ENCODE peak calls at places on chromosome 20, in nine cellular contexts. F is uterus, B is astrocyte of the spinal cord, D is GM12865, V is cardiac fibroblast, W is fibroblast of lung, K is upper lobe of left lung, U is pancreas, N is kidney epithelial cell. A is an unnamed sample.

GRCh38 chr20:24836041-24836533 is 113.0 kb upstream of the CST7 start:
- DNase-seq in N (no peak), W (no peak), V (no peak), K (no peak), B (no peak), U (no peak), D (no peak), F (no peak), A (no peak)

GRCh38 chr20:63151554-63152321 is 64.2 kb downstream of the YTHDF1 start:
- DNase-seq in V (peak; percentile 39), B (no peak), U (no peak), N (no peak), D (no peak), K (no peak), W (peak; percentile 46), F (no peak), A (no peak)

GRCh38 chr20:41087777-41088176 is 49.6 kb upstream of the PLCG1 start:
- DNase-seq in D (no peak), F (no peak), N (no peak), U (no peak), W (no peak), V (no peak), K (no peak), B (no peak), A (no peak)

GRCh38 chr20:32960222-32960518 is 44.1 kb downstream of the SUN5 start:
- DNase-seq in B (no peak), W (no peak), D (no peak), N (no peak), F (no peak), K (no peak), U (no peak), V (no peak), A (no peak)

GRCh38 chr20:57544838-57545564 is 15.9 kb upstream of the PCK1 start:
- DNase-seq in D (no peak), F (no peak), U (no peak), W (no peak), K (no peak), N (no peak), B (no peak), V (no peak), A (no peak)

GRCh38 chr20:63976980-63977391 is 2.5 kb downstream of the SAMD10 start:
- DNase-seq in B (no peak), F (no peak), D (no peak), U (no peak), K (no peak), W (no peak), V (no peak), N (no peak), A (no peak)

GRCh38 chr20:53776858-53777257 is 183.2 kb upstream of the ZNF217 start:
- DNase-seq in B (no peak), W (no peak), F (no peak), U (no peak), K (no peak), V (no peak), N (no peak), D (no peak), A (no peak)

GRCh38 chr20:24631173-24631505 is 161.7 kb downstream of the SYNDIG1 start:
- DNase-seq in D (no peak), W (no peak), B (no peak), N (no peak), U (no peak), F (no peak), K (no peak), V (no peak), A (no peak)

GRCh38 chr20:38230957-38231785 is 29.4 kb downstream of the KIAA1755 start:
- DNase-seq in D (no peak), N (no peak), U (no peak), W (no peak), F (no peak), K (no peak), B (no peak), V (no peak), A (no peak)

GRCh38 chr20:58852559-58853271 is at the start of gene GNAS:
- DNase-seq in W (peak; percentile 66), N (no peak), B (peak; percentile 50), K (peak; percentile 45), D (peak; percentile 54), U (peak; percentile 42), V (peak; percentile 69), F (peak; percentile 55), A (no peak)

GRCh38 chr20:58853466-58853865 is 950 bp downstream of the GNAS start:
- DNase-seq in F (no peak), W (no peak), D (no peak), V (no peak), U (no peak), B (no peak), N (no peak), K (no peak), A (no peak)

GRCh38 chr20:58853976-58854637 is 1.6 kb downstream of the GNAS start:
- DNase-seq in F (no peak), U (no peak), V (no peak), K (no peak), W (no peak), D (no peak), B (no peak), N (no peak), A (no peak)

GRCh38 chr20:58855506-58856314 is 3.2 kb downstream of the GNAS start:
- DNase-seq in U (no peak), W (no peak), B (no peak), F (no peak), K (no peak), N (no peak), D (no peak), V (no peak), A (no peak)

DNA sequence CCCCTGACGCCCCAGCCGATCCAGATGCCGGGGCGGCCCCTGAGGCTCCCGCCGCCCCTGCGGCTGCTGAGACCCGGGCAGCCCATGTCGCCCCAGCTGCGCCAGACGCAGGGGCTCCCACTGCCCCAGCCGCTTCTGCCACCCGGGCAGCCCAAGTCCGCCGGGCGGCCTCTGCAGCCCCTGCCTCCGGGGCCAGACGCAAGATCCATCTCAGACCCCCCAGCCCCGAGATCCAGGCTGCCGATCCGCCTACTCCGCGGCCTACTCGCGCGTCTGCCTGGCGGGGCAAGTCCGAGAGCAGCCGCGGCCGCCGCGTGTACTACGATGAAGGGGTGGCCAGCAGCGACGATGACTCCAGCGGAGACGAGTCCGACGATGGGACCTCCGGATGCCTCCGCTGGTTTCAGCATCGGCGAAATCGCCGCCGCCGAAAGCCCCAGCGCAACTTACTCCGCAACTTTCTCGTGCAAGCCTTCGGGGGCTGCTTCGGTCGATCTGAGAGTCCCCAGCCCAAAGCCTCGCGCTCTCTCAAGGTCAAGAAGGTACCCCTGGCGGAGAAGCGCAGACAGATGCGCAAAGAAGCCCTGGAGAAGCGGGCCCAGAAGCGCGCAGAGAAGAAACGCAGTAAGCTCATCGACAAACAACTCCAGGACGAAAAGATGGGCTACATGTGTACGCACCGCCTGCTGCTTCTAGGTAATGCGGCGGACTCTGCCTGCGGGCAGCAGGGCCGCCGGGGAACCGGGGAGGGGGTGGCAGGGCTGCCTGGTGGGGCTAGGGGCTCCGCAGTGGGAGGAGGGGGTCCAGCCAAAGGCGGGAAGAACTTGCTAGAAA is 2.3 kb downstream of the GNAS start:
- DNase-seq in U (no peak), B (no peak), W (no peak), D (no peak), N (no peak), V (no peak), F (no peak), K (no peak), A (no peak)
- H3K4me3 ChIP-seq in U (no peak overlapping the region), B (no peak overlapping the region), W (peak overlapping the region; percentile 27), D (no peak overlapping the region), N (no peak overlapping the region), V (peak overlapping the region; percentile 14), F (no peak overlapping the region), K (no peak overlapping the region), A (peak overlapping the region; percentile 9)

DNA sequence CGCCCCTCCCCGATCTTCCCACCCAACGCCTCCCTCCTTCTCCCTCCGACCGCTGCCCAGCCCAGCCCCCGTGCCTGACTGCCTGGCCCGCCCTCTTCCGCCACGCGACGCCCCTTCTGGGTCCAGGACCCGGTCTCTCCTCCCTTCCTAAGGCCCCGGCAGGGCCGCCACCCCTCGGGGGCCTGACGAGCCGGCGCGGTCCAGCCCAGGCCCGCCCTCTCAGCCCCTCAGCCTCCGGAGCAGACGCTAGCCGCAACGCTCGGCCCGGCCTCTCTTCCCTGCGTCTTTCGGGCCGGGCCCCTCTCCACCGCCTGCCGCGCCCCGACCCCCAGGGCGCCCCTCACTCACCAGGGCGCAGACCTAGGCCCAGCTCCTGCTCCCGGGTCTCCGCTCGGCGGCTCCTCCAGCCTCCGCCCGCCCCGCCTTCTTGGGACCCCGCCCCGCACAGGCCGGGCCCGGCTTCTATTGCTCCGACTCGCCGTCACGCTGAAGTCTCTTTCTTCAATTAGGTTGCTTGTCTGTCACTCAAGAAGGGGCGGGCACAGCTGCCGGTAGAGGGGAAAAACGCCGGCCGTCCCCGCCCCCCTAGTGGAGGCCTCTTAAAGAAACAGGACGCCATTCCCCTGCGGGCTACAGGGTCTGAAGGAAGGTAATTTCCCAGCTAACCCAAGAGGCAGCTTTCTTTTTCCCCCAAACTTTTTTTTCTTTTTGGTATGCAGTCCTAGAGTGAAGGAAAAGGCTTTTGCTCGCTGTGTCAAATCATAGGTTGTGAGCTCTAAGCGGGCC is at the start of gene ELMO2:
- DNase-seq in D (peak; percentile 97), K (peak; percentile 99), U (peak; percentile 97), V (peak; percentile 98), F (peak; percentile 96), W (peak; percentile 96), N (peak; percentile 81), B (peak; percentile 98), A (peak; percentile 87)
- TF ChIP-seq CTCF in D (no peak), K (peak; percentile 44), U (peak; percentile 35), V (no peak), F (peak; percentile 19), W (no peak), N (no peak), B (no peak), A (no peak)

DNA sequence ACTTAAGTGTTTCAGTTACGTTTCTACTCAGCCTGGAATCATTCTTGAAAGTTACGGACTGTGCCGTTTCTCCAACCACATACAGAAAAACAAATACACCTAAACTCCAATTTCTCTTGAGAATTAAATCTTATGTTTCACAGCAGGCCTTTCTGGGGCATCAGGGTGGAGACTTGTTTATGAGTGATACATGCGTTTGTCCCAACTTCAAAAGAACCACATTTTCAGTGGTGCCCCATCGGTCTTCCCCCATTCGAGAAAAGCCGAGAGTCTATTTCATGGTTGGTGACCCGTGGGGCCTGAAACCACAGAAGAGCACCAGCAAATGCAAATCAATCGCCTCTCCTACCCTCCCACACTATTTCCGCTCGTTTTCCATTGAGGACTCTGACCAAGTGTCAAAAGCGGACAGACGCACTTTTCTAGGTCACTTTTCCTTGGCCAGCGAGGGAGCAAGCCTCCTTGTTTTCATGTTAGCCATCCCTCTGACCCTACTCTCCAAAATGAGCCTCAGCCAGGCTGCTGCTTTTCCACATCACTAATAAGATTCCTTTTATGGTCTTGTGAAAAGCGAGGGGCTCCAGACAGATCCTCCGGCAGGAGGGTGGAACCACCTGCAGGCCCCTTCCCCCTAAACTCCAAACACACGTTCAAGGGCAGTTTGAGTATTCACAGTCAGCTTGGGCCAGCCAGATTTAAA is 3.1 kb downstream of the JAG1 start:
- DNase-seq in F (no peak), N (no peak), D (peak; percentile 91), V (peak; percentile 30), U (no peak), B (peak; percentile 32), W (peak; percentile 41), K (no peak), A (no peak)
- H3K4me3 ChIP-seq in F (peak overlapping the region; percentile 72), N (peak overlapping the region; percentile 74), D (peak overlapping the region; percentile 92), V (peak overlapping the region; percentile 81), U (peak overlapping the region; percentile 88), B (peak overlapping the region; percentile 83), W (peak overlapping the region; percentile 94), K (peak overlapping the region; percentile 14), A (peak overlapping the region; percentile 71)

DNA sequence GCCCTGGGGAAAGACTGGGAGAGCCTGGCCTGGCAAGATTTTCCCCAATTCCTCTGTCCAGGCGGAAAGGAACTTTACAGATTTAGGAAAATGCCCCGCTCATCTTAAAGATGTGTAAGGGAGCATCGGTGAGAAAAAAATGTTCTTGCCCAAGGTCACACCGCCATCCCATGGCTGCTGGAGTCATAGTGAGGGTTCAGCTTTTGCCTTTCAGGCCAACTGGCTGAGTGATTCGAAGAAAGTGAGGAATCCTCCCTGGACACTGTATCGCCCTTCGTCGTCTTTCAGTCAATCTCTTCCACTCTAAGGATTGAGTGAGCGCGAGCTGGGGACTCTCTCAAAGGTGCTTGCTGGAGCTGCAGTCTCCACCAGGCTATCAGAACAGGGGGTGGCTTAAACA is 1.4 kb downstream of the WFDC2 start:
- DNase-seq in W (no peak), V (peak; percentile 13), B (no peak), N (no peak), K (no peak), F (no peak), D (no peak), U (no peak), A (no peak)
- TF ChIP-seq CTCF in W (no peak), V (no peak), B (no peak), N (no peak), K (no peak), F (no peak), D (no peak), U (no peak), A (peak; percentile 10)

A was measured in HFF-Myc.